ENCODE peak calls at places on chromosomes 1 and 21, in four cellular contexts. S, Z, Q and M are unnamed samples.

GRCh38 chr1:154351363-154352068 is 26.2 kb downstream of the ATP8B2 start:
- DNase-seq in Z (no peak), S (no peak), Q (no peak), M (no peak)

GRCh38 chr1:177122869-177123268 is 41.6 kb downstream of the ASTN1 start:
- DNase-seq in Z (peak; percentile 57), S (no peak), Q (no peak), M (no peak)

GRCh38 chr1:220462756-220463155 is 65.2 kb upstream of the MARK1 start:
- DNase-seq in Q (no peak), S (no peak), Z (peak; percentile 62), M (no peak)

GRCh38 chr1:184368354-184368753 is 18.5 kb upstream of the C1orf21 start:
- DNase-seq in Q (no peak), S (no peak), Z (no peak), M (no peak)

GRCh38 chr1:217029311-217030157 is 306.3 kb upstream of the ESRRG start:
- DNase-seq in Z (peak; percentile 82), Q (no peak), S (peak; percentile 65), M (peak; percentile 7)

GRCh38 chr1:161966076-161966475 is 57.6 kb downstream of the OLFML2B start:
- DNase-seq in S (no peak), Z (no peak), Q (no peak), M (no peak)

GRCh38 chr1:181485276-181486097 is 2.2 kb downstream of the CACNA1E start:
- DNase-seq in Z (no peak), Q (peak; percentile 43), S (no peak), M (no peak)

GRCh38 chr1:151425103-151425502 is 25.7 kb downstream of the PSMB4 start:
- DNase-seq in S (no peak), Z (no peak), Q (no peak), M (no peak)

GRCh38 chr1:42368096-42368795 is 12.3 kb upstream of the RIMKLA start:
- DNase-seq in Q (no peak), S (peak; percentile 74), Z (no peak), M (no peak)

GRCh38 chr1:219582310-219582709 is 30.6 kb downstream of the ZC3H11B start:
- DNase-seq in Q (peak; percentile 21), Z (no peak), S (no peak), M (no peak)

GRCh38 chr1:181448461-181448860 is 34.9 kb upstream of the CACNA1E start:
- DNase-seq in Z (no peak), Q (no peak), S (no peak), M (no peak)

GRCh38 chr1:155064109-155064812 is 721 bp downstream of the EFNA4 start:
- DNase-seq in Z (no peak), Q (no peak), S (no peak), M (no peak)

GRCh38 chr21:18334066-18334465 is 69.5 kb downstream of the TMPRSS15 start:
- DNase-seq in Z (no peak), S (no peak), Q (no peak), M (no peak)

GRCh38 chr1:32889731-32890278 is 3.5 kb downstream of the HPCA start:
- DNase-seq in Z (no peak), Q (no peak), S (no peak), M (no peak)

GRCh38 chr1:201184734-201185453 is 5.7 kb upstream of the IGFN1 start:
- DNase-seq in S (peak; percentile 65), Q (no peak), Z (no peak), M (peak; percentile 81)

GRCh38 chr1:169107673-169108160 is 1.2 kb downstream of the ATP1B1 start:
- DNase-seq in S (no peak), Z (no peak), Q (no peak), M (no peak)

GRCh38 chr1:182604128-182604834 is at the start of gene RGS16:
- DNase-seq in Z (peak; percentile 98), S (peak; percentile 25), Q (peak; percentile 79), M (peak; percentile 67)

GRCh38 chr1:182602945-182603645 is 1.1 kb downstream of the RGS16 start:
- DNase-seq in S (no peak), Q (no peak), Z (no peak), M (no peak)

GRCh38 chr1:182604835-182605164 is 611 bp upstream of the RGS16 start:
- DNase-seq in S (no peak), Q (no peak), Z (no peak), M (no peak)

GRCh38 chr1:182601926-182602325 is 2.3 kb downstream of the RGS16 start:
- DNase-seq in Q (no peak), Z (no peak), S (no peak), M (no peak)

GRCh38 chr1:182603646-182604127 is 502 bp downstream of the RGS16 start:
- DNase-seq in Z (no peak), Q (no peak), S (no peak), M (no peak)
- H3K4me3 ChIP-seq in Z (peak overlapping the region; percentile 60), Q (peak overlapping the region; percentile 91), S (peak overlapping the region; percentile 28), M (peak overlapping the region; percentile 78)

GRCh38 chr1:68473060-68473459 is 23.3 kb upstream of the RPE65 start:
- DNase-seq in Q (no peak), Z (no peak), S (no peak), M (no peak)

GRCh38 chr1:68464891-68465290 is 15.1 kb upstream of the RPE65 start:
- DNase-seq in Q (no peak), Z (no peak), S (no peak), M (no peak)

GRCh38 chr1:68470388-68470970 is 20.7 kb upstream of the RPE65 start:
- DNase-seq in S (no peak), Q (no peak), Z (no peak), M (no peak)
- TF ChIP-seq CTCF in S (peak; percentile 76), Q (peak; percentile 11), Z (peak; percentile 58), M (peak; percentile 64)

GRCh38 chr1:205172729-205173366 is 38.7 kb downstream of the DSTYK start:
- DNase-seq in S (peak; percentile 81), Z (no peak), Q (no peak), M (peak; percentile 93)
- H3K4me3 ChIP-seq in S (no peak overlapping the region), Z (no peak overlapping the region), Q (no peak overlapping the region), M (no peak overlapping the region)

DNA sequence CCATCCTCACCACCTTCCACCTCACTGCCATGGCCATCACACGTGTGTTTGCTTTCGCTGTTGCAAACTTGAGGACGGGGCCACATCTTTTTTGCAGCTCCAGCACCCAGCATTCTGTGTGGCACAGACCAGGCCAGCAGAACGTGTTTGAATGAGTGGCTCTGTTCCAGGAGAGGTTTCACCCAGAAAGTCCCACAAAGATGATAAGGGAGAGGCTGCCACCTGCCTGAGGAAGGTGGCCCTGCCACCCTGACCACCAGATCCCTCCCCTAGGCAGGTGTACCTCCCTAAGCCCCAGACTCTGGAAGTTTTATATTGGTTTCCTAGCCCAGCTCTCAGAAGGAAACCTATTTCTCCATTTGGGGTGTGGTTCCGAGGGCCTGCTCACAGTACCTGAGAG is 252.1 kb downstream of the KAZN start:
- DNase-seq in S (no peak), Z (no peak), Q (no peak), M (no peak)
- TF ChIP-seq CTCF in S (peak; percentile 27), Z (no peak), Q (peak; percentile 24), M (no peak)

DNA sequence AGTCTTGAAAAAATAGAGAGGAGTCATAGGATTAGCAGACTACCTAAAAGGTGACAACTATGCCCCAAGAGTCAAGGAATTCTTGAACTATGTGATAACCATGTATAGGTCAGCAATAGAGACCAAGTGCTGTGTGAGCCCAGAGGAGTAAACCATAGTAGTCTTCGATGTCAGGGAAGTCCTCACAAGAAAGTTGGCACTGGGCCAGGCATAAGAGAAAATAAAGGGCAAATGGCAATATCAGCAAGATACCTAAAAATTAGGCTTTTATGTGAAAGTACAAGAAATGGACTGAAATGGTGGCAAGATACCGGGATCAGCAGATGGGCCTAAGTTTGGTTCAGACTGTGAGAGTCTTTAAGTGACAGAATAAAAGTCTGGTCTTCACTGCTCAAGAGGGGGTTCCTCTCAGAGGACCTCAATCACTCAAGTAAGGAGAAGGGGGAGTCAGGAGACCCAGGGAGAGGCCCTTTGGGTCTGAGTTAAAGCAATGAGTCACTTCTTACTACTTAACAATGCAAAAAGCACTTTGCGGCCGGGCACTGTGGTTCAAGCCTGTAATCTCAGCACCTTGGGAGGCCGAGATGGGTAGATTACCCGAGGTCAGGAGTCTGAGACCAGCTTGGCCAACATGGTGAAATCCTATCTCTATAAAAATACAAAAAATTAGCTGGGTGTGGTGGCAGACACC is 95.0 kb downstream of the TEX35 start:
- DNase-seq in S (no peak), Z (no peak), Q (peak; percentile 56), M (no peak)
- H3K4me3 ChIP-seq in S (no peak overlapping the region), Z (no peak overlapping the region), Q (no peak overlapping the region), M (no peak overlapping the region)

DNA sequence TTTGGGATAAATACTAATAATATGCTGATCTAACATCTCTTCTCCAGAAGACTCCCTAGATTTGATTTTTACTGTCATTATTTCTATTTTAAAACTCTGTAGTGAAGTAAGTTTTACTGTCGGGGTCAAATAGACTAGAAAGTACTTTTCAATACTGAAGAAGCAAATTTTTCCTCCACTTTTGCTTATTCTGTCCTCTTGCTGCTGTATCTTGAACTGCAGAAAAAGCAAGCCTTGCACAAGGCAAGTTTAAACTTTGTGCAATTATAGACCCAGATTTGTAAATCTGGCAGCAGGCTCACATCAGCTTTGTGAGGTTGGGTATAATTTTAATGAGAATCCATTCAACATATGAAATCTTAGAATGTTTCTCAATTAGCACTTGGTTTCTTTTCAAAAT is 151.1 kb upstream of the ETS2 start:
- DNase-seq in Z (no peak), Q (no peak), S (no peak), M (no peak)
- TF ChIP-seq CTCF in Z (no peak), Q (no peak), S (no peak), M (no peak)

GRCh38 chr1:187244623-187245022 is 415.9 kb downstream of the PLA2G4A start:
- DNase-seq in S (no peak), Z (no peak), Q (no peak), M (no peak)
- H3K4me3 ChIP-seq in S (no peak overlapping the region), Z (no peak overlapping the region), Q (no peak overlapping the region), M (no peak overlapping the region)